ENCODE peak calls at places on chromosomes 13 and 19, in seven cellular contexts. E, S, I, J, W, Q and O are unnamed samples.
A peak's percentile ranks its signal among the peaks of the same experiment; 100 is the strongest.

GRCh38 chr13:41411536-41411935 is 45.8 kb upstream of the RGCC start:
- DNase-seq in E (peak; percentile 33), S (peak; percentile 79), I (no peak), J (peak; percentile 7), W (peak; percentile 48), Q (peak; percentile 38), O (peak; percentile 47)

GRCh38 chr19:50300814-50301606 is 28.2 kb downstream of the KCNC3 start:
- DNase-seq in E (no peak), S (peak; percentile 53), I (no peak), J (no peak), W (peak; percentile 65), Q (peak; percentile 29), O (peak; percentile 2)

GRCh38 chr13:104869501-104869900 is 1666.0 kb downstream of the EFNB2 start:
- DNase-seq in E (no peak), S (no peak), I (no peak), J (no peak), W (no peak), Q (no peak), O (no peak)

GRCh38 chr19:19049406-19049805 is 14.4 kb upstream of the SLC25A42 start:
- DNase-seq in E (no peak), S (no peak), I (no peak), J (no peak), W (no peak), Q (no peak), O (no peak)

GRCh38 chr19:53824134-53824611 is at the start of gene NLRP12:
- DNase-seq in E (no peak), S (no peak), I (no peak), J (no peak), W (no peak), Q (no peak), O (no peak)

GRCh38 chr13:51958217-51958547 is 53.1 kb downstream of the ATP7B start:
- DNase-seq in E (no peak), S (no peak), I (no peak), J (no peak), W (no peak), Q (no peak), O (no peak)

GRCh38 chr19:5563941-5564612 is 3.7 kb downstream of the TINCR start:
- DNase-seq in E (no peak), S (peak; percentile 69), I (no peak), J (no peak), W (no peak), Q (no peak), O (peak; percentile 27)

GRCh38 chr19:45526143-45526542 is 18.9 kb downstream of the VASP start:
- DNase-seq in E (no peak), S (peak; percentile 78), I (no peak), J (peak; percentile 53), W (peak; percentile 83), Q (no peak), O (peak; percentile 26)